ENCODE peak calls at places on chromosomes 1 and 21, in six cellular contexts. One of them, this sample, is unnamed.

GRCh38 chr1:238458924-238459323 is 568.2 kb upstream of the ZP4 start:
- DNase-seq in GM19239: no peak
- DNase-seq in iPS-NIHi11: peak
- DNase-seq in T-helper 17 cell: no peak
- DNase-seq in activated CD8-positive, alpha-beta memory T cell treated with anti-CD3 and anti-CD28 coated beads for 4 hours: no peak
- DNase-seq in nephron progenitor cell: no peak
- DNase-seq in this sample: no peak

GRCh38 chr1:229023651-229024295 is 247.1 kb upstream of the RAB4A start:
- DNase-seq in nephron progenitor cell: no peak
- DNase-seq in activated CD8-positive, alpha-beta memory T cell treated with anti-CD3 and anti-CD28 coated beads for 4 hours: no peak
- DNase-seq in T-helper 17 cell: no peak
- DNase-seq in GM19239: no peak
- DNase-seq in iPS-NIHi11: no peak
- DNase-seq in this sample: no peak

GRCh38 chr1:48572632-48573258 is 100.7 kb upstream of the SPATA6 start:
- DNase-seq in activated CD8-positive, alpha-beta memory T cell treated with anti-CD3 and anti-CD28 coated beads for 4 hours: no peak
- DNase-seq in T-helper 17 cell: no peak
- DNase-seq in nephron progenitor cell: peak
- DNase-seq in iPS-NIHi11: peak
- DNase-seq in GM19239: peak
- DNase-seq in this sample: no peak

GRCh38 chr1:108829498-108829916 is 27.4 kb downstream of the AKNAD1 start:
- DNase-seq in T-helper 17 cell: no peak
- DNase-seq in iPS-NIHi11: no peak
- DNase-seq in nephron progenitor cell: no peak
- DNase-seq in GM19239: no peak
- DNase-seq in activated CD8-positive, alpha-beta memory T cell treated with anti-CD3 and anti-CD28 coated beads for 4 hours: no peak
- DNase-seq in this sample: no peak

GRCh38 chr1:157199421-157199755 is 61.2 kb upstream of the ETV3 start:
- DNase-seq in iPS-NIHi11: no peak
- DNase-seq in GM19239: no peak
- DNase-seq in T-helper 17 cell: no peak
- DNase-seq in activated CD8-positive, alpha-beta memory T cell treated with anti-CD3 and anti-CD28 coated beads for 4 hours: no peak
- DNase-seq in nephron progenitor cell: no peak
- DNase-seq in this sample: no peak

GRCh38 chr1:167082511-167083027 is 7.6 kb downstream of the GPA33 start:
- DNase-seq in iPS-NIHi11: no peak
- DNase-seq in nephron progenitor cell: no peak
- DNase-seq in GM19239: no peak
- DNase-seq in T-helper 17 cell: no peak
- DNase-seq in activated CD8-positive, alpha-beta memory T cell treated with anti-CD3 and anti-CD28 coated beads for 4 hours: no peak
- DNase-seq in this sample: no peak

GRCh38 chr1:178869114-178869697 is 1.7 kb downstream of the ANGPTL1 start:
- DNase-seq in iPS-NIHi11: peak
- DNase-seq in activated CD8-positive, alpha-beta memory T cell treated with anti-CD3 and anti-CD28 coated beads for 4 hours: no peak
- DNase-seq in GM19239: no peak
- DNase-seq in T-helper 17 cell: no peak
- DNase-seq in nephron progenitor cell: no peak
- DNase-seq in this sample: no peak

GRCh38 chr1:243597383-243597782 is 252.7 kb downstream of the AKT3 start:
- DNase-seq in activated CD8-positive, alpha-beta memory T cell treated with anti-CD3 and anti-CD28 coated beads for 4 hours: no peak
- DNase-seq in GM19239: no peak
- DNase-seq in T-helper 17 cell: no peak
- DNase-seq in iPS-NIHi11: no peak
- DNase-seq in nephron progenitor cell: no peak
- DNase-seq in this sample: no peak

GRCh38 chr1:35047188-35047858 is 15.6 kb upstream of the ZMYM6 start:
- DNase-seq in iPS-NIHi11: no peak
- DNase-seq in nephron progenitor cell: no peak
- DNase-seq in activated CD8-positive, alpha-beta memory T cell treated with anti-CD3 and anti-CD28 coated beads for 4 hours: no peak
- DNase-seq in T-helper 17 cell: no peak
- DNase-seq in GM19239: no peak
- DNase-seq in this sample: peak

GRCh38 chr1:103125219-103125618 is 16.9 kb upstream of the COL11A1 start:
- DNase-seq in iPS-NIHi11: no peak
- DNase-seq in nephron progenitor cell: no peak
- DNase-seq in activated CD8-positive, alpha-beta memory T cell treated with anti-CD3 and anti-CD28 coated beads for 4 hours: no peak
- DNase-seq in GM19239: no peak
- DNase-seq in T-helper 17 cell: no peak
- DNase-seq in this sample: no peak

GRCh38 chr1:66944330-66945274 is 19.8 kb downstream of the MIER1 start:
- DNase-seq in activated CD8-positive, alpha-beta memory T cell treated with anti-CD3 and anti-CD28 coated beads for 4 hours: no peak
- DNase-seq in T-helper 17 cell: no peak
- DNase-seq in GM19239: no peak
- DNase-seq in nephron progenitor cell: no peak
- DNase-seq in iPS-NIHi11: no peak
- DNase-seq in this sample: no peak

GRCh38 chr1:167185062-167185461 is 35.6 kb upstream of the POU2F1 start:
- DNase-seq in iPS-NIHi11: no peak
- DNase-seq in T-helper 17 cell: no peak
- DNase-seq in nephron progenitor cell: no peak
- DNase-seq in GM19239: no peak
- DNase-seq in activated CD8-positive, alpha-beta memory T cell treated with anti-CD3 and anti-CD28 coated beads for 4 hours: no peak
- DNase-seq in this sample: no peak

GRCh38 chr21:17818158-17819113 is 720 bp downstream of the C21orf91 start:
- DNase-seq in T-helper 17 cell: peak
- DNase-seq in iPS-NIHi11: peak
- DNase-seq in GM19239: no peak
- DNase-seq in nephron progenitor cell: peak
- DNase-seq in activated CD8-positive, alpha-beta memory T cell treated with anti-CD3 and anti-CD28 coated beads for 4 hours: no peak
- DNase-seq in this sample: no peak

GRCh38 chr1:230153655-230154296 is 86.7 kb downstream of the GALNT2 start:
- DNase-seq in iPS-NIHi11: no peak
- DNase-seq in GM19239: no peak
- DNase-seq in activated CD8-positive, alpha-beta memory T cell treated with anti-CD3 and anti-CD28 coated beads for 4 hours: no peak
- DNase-seq in nephron progenitor cell: no peak
- DNase-seq in T-helper 17 cell: no peak
- DNase-seq in this sample: peak

GRCh38 chr21:14830307-14830706 is 234.5 kb downstream of the NRIP1 start:
- DNase-seq in T-helper 17 cell: no peak
- DNase-seq in GM19239: no peak
- DNase-seq in nephron progenitor cell: no peak
- DNase-seq in iPS-NIHi11: no peak
- DNase-seq in activated CD8-positive, alpha-beta memory T cell treated with anti-CD3 and anti-CD28 coated beads for 4 hours: no peak
- DNase-seq in this sample: no peak

GRCh38 chr1:96525657-96526613 is 195.6 kb upstream of the PTBP2 start:
- DNase-seq in T-helper 17 cell: no peak
- DNase-seq in nephron progenitor cell: no peak
- DNase-seq in GM19239: no peak
- DNase-seq in iPS-NIHi11: no peak
- DNase-seq in activated CD8-positive, alpha-beta memory T cell treated with anti-CD3 and anti-CD28 coated beads for 4 hours: no peak
- DNase-seq in this sample: no peak

GRCh38 chr1:109763646-109764415 is at the start of gene EPS8L3:
- DNase-seq in T-helper 17 cell: no peak
- DNase-seq in GM19239: no peak
- DNase-seq in activated CD8-positive, alpha-beta memory T cell treated with anti-CD3 and anti-CD28 coated beads for 4 hours: no peak
- DNase-seq in iPS-NIHi11: no peak
- DNase-seq in nephron progenitor cell: no peak
- DNase-seq in this sample: no peak

GRCh38 chr1:47333578-47333921 is at the start of gene CMPK1:
- DNase-seq in iPS-NIHi11: peak
- DNase-seq in T-helper 17 cell: peak
- DNase-seq in GM19239: peak
- DNase-seq in nephron progenitor cell: peak
- DNase-seq in activated CD8-positive, alpha-beta memory T cell treated with anti-CD3 and anti-CD28 coated beads for 4 hours: peak
- DNase-seq in this sample: peak

GRCh38 chr21:39451332-39452206 is at the start of gene SH3BGR:
- DNase-seq in activated CD8-positive, alpha-beta memory T cell treated with anti-CD3 and anti-CD28 coated beads for 4 hours: no peak
- DNase-seq in nephron progenitor cell: peak
- DNase-seq in iPS-NIHi11: peak
- DNase-seq in GM19239: no peak
- DNase-seq in T-helper 17 cell: no peak
- DNase-seq in this sample: no peak

GRCh38 chr1:25360596-25361581 is 22.8 kb downstream of the TMEM50A start:
- DNase-seq in iPS-NIHi11: no peak
- DNase-seq in nephron progenitor cell: no peak
- DNase-seq in activated CD8-positive, alpha-beta memory T cell treated with anti-CD3 and anti-CD28 coated beads for 4 hours: no peak
- DNase-seq in GM19239: no peak
- DNase-seq in T-helper 17 cell: no peak
- DNase-seq in this sample: no peak

GRCh38 chr1:68175621-68176398 is 56.5 kb downstream of the WLS start:
- DNase-seq in activated CD8-positive, alpha-beta memory T cell treated with anti-CD3 and anti-CD28 coated beads for 4 hours: no peak
- DNase-seq in T-helper 17 cell: no peak
- DNase-seq in iPS-NIHi11: no peak
- DNase-seq in nephron progenitor cell: no peak
- DNase-seq in GM19239: no peak
- DNase-seq in this sample: no peak

GRCh38 chr1:35807614-35808375 is at the start of gene AGO4:
- DNase-seq in GM19239: peak
- DNase-seq in T-helper 17 cell: peak
- DNase-seq in nephron progenitor cell: peak
- DNase-seq in activated CD8-positive, alpha-beta memory T cell treated with anti-CD3 and anti-CD28 coated beads for 4 hours: no peak
- DNase-seq in iPS-NIHi11: peak
- DNase-seq in this sample: no peak

GRCh38 chr1:109170051-109170775 is 43.5 kb upstream of the SARS1 start:
- DNase-seq in iPS-NIHi11: no peak
- DNase-seq in GM19239: no peak
- DNase-seq in activated CD8-positive, alpha-beta memory T cell treated with anti-CD3 and anti-CD28 coated beads for 4 hours: no peak
- DNase-seq in nephron progenitor cell: no peak
- DNase-seq in T-helper 17 cell: no peak
- DNase-seq in this sample: no peak

GRCh38 chr21:40472026-40472425 is 374.9 kb downstream of the DSCAM start:
- DNase-seq in nephron progenitor cell: no peak
- DNase-seq in iPS-NIHi11: no peak
- DNase-seq in GM19239: no peak
- DNase-seq in T-helper 17 cell: no peak
- DNase-seq in activated CD8-positive, alpha-beta memory T cell treated with anti-CD3 and anti-CD28 coated beads for 4 hours: no peak
- DNase-seq in this sample: no peak

GRCh38 chr1:41870076-41870562 is 48.6 kb downstream of the HIVEP3 start:
- DNase-seq in GM19239: no peak
- DNase-seq in T-helper 17 cell: no peak
- DNase-seq in nephron progenitor cell: no peak
- DNase-seq in activated CD8-positive, alpha-beta memory T cell treated with anti-CD3 and anti-CD28 coated beads for 4 hours: no peak
- DNase-seq in iPS-NIHi11: no peak
- DNase-seq in this sample: no peak

GRCh38 chr1:54221867-54222484 is 22.0 kb downstream of the MRPL37 start:
- DNase-seq in activated CD8-positive, alpha-beta memory T cell treated with anti-CD3 and anti-CD28 coated beads for 4 hours: no peak
- DNase-seq in iPS-NIHi11: no peak
- DNase-seq in GM19239: no peak
- DNase-seq in T-helper 17 cell: no peak
- DNase-seq in nephron progenitor cell: no peak
- DNase-seq in this sample: no peak

GRCh38 chr1:67889940-67890567 is 56.8 kb upstream of the GNG12 start:
- DNase-seq in iPS-NIHi11: peak
- DNase-seq in nephron progenitor cell: no peak
- DNase-seq in T-helper 17 cell: no peak
- DNase-seq in activated CD8-positive, alpha-beta memory T cell treated with anti-CD3 and anti-CD28 coated beads for 4 hours: no peak
- DNase-seq in GM19239: no peak
- DNase-seq in this sample: no peak

GRCh38 chr1:109628540-109629321 is 9.1 kb downstream of the AMPD2 start:
- DNase-seq in activated CD8-positive, alpha-beta memory T cell treated with anti-CD3 and anti-CD28 coated beads for 4 hours: no peak
- DNase-seq in GM19239: no peak
- DNase-seq in iPS-NIHi11: no peak
- DNase-seq in nephron progenitor cell: no peak
- DNase-seq in T-helper 17 cell: no peak
- DNase-seq in this sample: no peak

GRCh38 chr1:168453056-168453455 is 90.7 kb downstream of the XCL2 start:
- DNase-seq in nephron progenitor cell: no peak
- DNase-seq in GM19239: no peak
- DNase-seq in iPS-NIHi11: no peak
- DNase-seq in T-helper 17 cell: no peak
- DNase-seq in activated CD8-positive, alpha-beta memory T cell treated with anti-CD3 and anti-CD28 coated beads for 4 hours: no peak
- DNase-seq in this sample: no peak

GRCh38 chr1:121417289-121417955 is 232.6 kb downstream of the SRGAP2C start:
- DNase-seq in GM19239: no peak
- DNase-seq in T-helper 17 cell: no peak
- DNase-seq in activated CD8-positive, alpha-beta memory T cell treated with anti-CD3 and anti-CD28 coated beads for 4 hours: no peak
- DNase-seq in nephron progenitor cell: no peak
- DNase-seq in iPS-NIHi11: no peak
- DNase-seq in this sample: no peak

GRCh38 chr1:207991331-207991914 is 80.5 kb upstream of the CD34 start:
- DNase-seq in activated CD8-positive, alpha-beta memory T cell treated with anti-CD3 and anti-CD28 coated beads for 4 hours: no peak
- DNase-seq in GM19239: no peak
- DNase-seq in iPS-NIHi11: no peak
- DNase-seq in nephron progenitor cell: no peak
- DNase-seq in T-helper 17 cell: no peak
- DNase-seq in this sample: no peak

GRCh38 chr1:16112558-16113555 is 39.4 kb upstream of the FAM131C start:
- DNase-seq in nephron progenitor cell: peak
- DNase-seq in iPS-NIHi11: peak
- DNase-seq in T-helper 17 cell: no peak
- DNase-seq in activated CD8-positive, alpha-beta memory T cell treated with anti-CD3 and anti-CD28 coated beads for 4 hours: no peak
- DNase-seq in GM19239: no peak
- DNase-seq in this sample: no peak

GRCh38 chr1:152043870-152044269 is 7.1 kb upstream of the S100A11 start:
- DNase-seq in T-helper 17 cell: no peak
- DNase-seq in GM19239: no peak
- DNase-seq in nephron progenitor cell: no peak
- DNase-seq in iPS-NIHi11: peak
- DNase-seq in activated CD8-positive, alpha-beta memory T cell treated with anti-CD3 and anti-CD28 coated beads for 4 hours: no peak
- DNase-seq in this sample: no peak

GRCh38 chr1:148289647-148290046 is 137.6 kb upstream of the NBPF11 start:
- DNase-seq in GM19239: no peak
- DNase-seq in nephron progenitor cell: no peak
- DNase-seq in T-helper 17 cell: no peak
- DNase-seq in activated CD8-positive, alpha-beta memory T cell treated with anti-CD3 and anti-CD28 coated beads for 4 hours: no peak
- DNase-seq in iPS-NIHi11: no peak
- DNase-seq in this sample: no peak

GRCh38 chr1:151158751-151159251 is 2.4 kb downstream of the TNFAIP8L2 start:
- DNase-seq in T-helper 17 cell: no peak
- DNase-seq in iPS-NIHi11: no peak
- DNase-seq in GM19239: no peak
- DNase-seq in nephron progenitor cell: no peak
- DNase-seq in activated CD8-positive, alpha-beta memory T cell treated with anti-CD3 and anti-CD28 coated beads for 4 hours: no peak
- DNase-seq in this sample: no peak

GRCh38 chr1:40303051-40303771 is 13.9 kb downstream of the COL9A2 start:
- DNase-seq in T-helper 17 cell: no peak
- DNase-seq in nephron progenitor cell: no peak
- DNase-seq in GM19239: no peak
- DNase-seq in iPS-NIHi11: no peak
- DNase-seq in activated CD8-positive, alpha-beta memory T cell treated with anti-CD3 and anti-CD28 coated beads for 4 hours: no peak
- DNase-seq in this sample: no peak

GRCh38 chr1:232510367-232511110 is 119.4 kb downstream of the SIPA1L2 start:
- DNase-seq in activated CD8-positive, alpha-beta memory T cell treated with anti-CD3 and anti-CD28 coated beads for 4 hours: no peak
- DNase-seq in T-helper 17 cell: no peak
- DNase-seq in iPS-NIHi11: no peak
- DNase-seq in GM19239: no peak
- DNase-seq in nephron progenitor cell: no peak
- DNase-seq in this sample: no peak

GRCh38 chr21:21897275-21897883 is 899.2 kb downstream of the NCAM2 start:
- DNase-seq in GM19239: no peak
- DNase-seq in T-helper 17 cell: no peak
- DNase-seq in iPS-NIHi11: no peak
- DNase-seq in activated CD8-positive, alpha-beta memory T cell treated with anti-CD3 and anti-CD28 coated beads for 4 hours: no peak
- DNase-seq in nephron progenitor cell: no peak
- DNase-seq in this sample: no peak

GRCh38 chr1:227072991-227073390 is 132.9 kb downstream of the COQ8A start:
- DNase-seq in activated CD8-positive, alpha-beta memory T cell treated with anti-CD3 and anti-CD28 coated beads for 4 hours: no peak
- DNase-seq in T-helper 17 cell: no peak
- DNase-seq in GM19239: no peak
- DNase-seq in iPS-NIHi11: no peak
- DNase-seq in nephron progenitor cell: no peak
- DNase-seq in this sample: no peak

GRCh38 chr1:221708076-221708571 is 33.8 kb downstream of the DUSP10 start:
- DNase-seq in GM19239: peak
- DNase-seq in nephron progenitor cell: no peak
- DNase-seq in activated CD8-positive, alpha-beta memory T cell treated with anti-CD3 and anti-CD28 coated beads for 4 hours: no peak
- DNase-seq in iPS-NIHi11: no peak
- DNase-seq in T-helper 17 cell: peak
- DNase-seq in this sample: no peak